ENCODE peak calls at places on chromosomes 5 and 9, in seven cellular contexts. Z is stimulated activated CD8-positive, alpha-beta memory T cell treated with anti-CD3 and anti-CD28 coated beads, Interleukin-2, amount 100 ng/mL, for 1 hour; H is WTC11; O is NCI-H1436; K is activated naive CD8-positive, alpha-beta T cell treated with anti-CD3 and anti-CD28 coated beads for 36 hours; A is endothelial cell; N is fibroblast of lung. G is an unnamed sample.

GRCh38 chr5:154117050-154117449 is 73.5 kb upstream of the GALNT10 start:
- DNase-seq in O (peak; percentile 9), Z (no peak), A (no peak), K (no peak), N (no peak), H (no peak), G (no peak)

GRCh38 chr5:37807902-37808301 is 31.9 kb downstream of the GDNF start:
- DNase-seq in N (no peak), Z (no peak), A (no peak), H (no peak), O (no peak), K (no peak), G (no peak)

GRCh38 chr5:131521252-131521651 is 113.8 kb downstream of the RAPGEF6 start:
- DNase-seq in N (peak; percentile 91), Z (no peak), O (no peak), H (no peak), A (no peak), K (no peak), G (no peak)

GRCh38 chr9:134216961-134217360 is 52.6 kb upstream of the RNU6ATAC start:
- DNase-seq in O (no peak), H (no peak), A (no peak), Z (no peak), K (no peak), N (no peak), G (no peak)

GRCh38 chr9:93303806-93304573 is 120.1 kb downstream of the WNK2 start:
- DNase-seq in N (no peak), K (no peak), Z (no peak), O (no peak), A (no peak), H (peak; percentile 10), G (no peak)

GRCh38 chr9:71920456-71921189 is 9.2 kb downstream of the C9orf85 start:
- DNase-seq in A (no peak), H (no peak), N (no peak), O (no peak), K (no peak), Z (no peak), G (no peak)

GRCh38 chr5:2038337-2039179 is 155.8 kb upstream of the IRX4 start:
- DNase-seq in O (peak; percentile 23), Z (peak; percentile 26), A (peak; percentile 88), K (peak; percentile 71), H (peak; percentile 93), N (peak; percentile 6), G (peak; percentile 52)

GRCh38 chr9:133351908-133352634 is 4.1 kb downstream of the RPL7A start:
- DNase-seq in N (peak; percentile 59), Z (no peak), K (peak; percentile 55), H (peak; percentile 76), O (no peak), A (peak; percentile 56), G (no peak)

GRCh38 chr5:14676320-14676719 is 11.8 kb downstream of the OTULIN start:
- DNase-seq in N (peak; percentile 68), H (no peak), K (peak; percentile 35), Z (no peak), A (no peak), O (no peak), G (no peak)

GRCh38 chr9:1294641-1295040 is 244.5 kb downstream of the DMRT2 start:
- DNase-seq in N (no peak), H (no peak), K (no peak), A (no peak), Z (no peak), O (no peak), G (no peak)

GRCh38 chr5:108461628-108462367 is 79.9 kb upstream of the FBXL17 start:
- DNase-seq in K (no peak), A (no peak), Z (no peak), H (no peak), O (no peak), N (peak; percentile 54), G (no peak)

GRCh38 chr9:123150708-123151503 is 117.4 kb downstream of the GPR21 start:
- DNase-seq in H (no peak), N (peak; percentile 5), O (no peak), A (no peak), Z (no peak), K (no peak), G (no peak)

GRCh38 chr9:89455356-89455824 is 42.5 kb downstream of the SEMA4D start:
- DNase-seq in N (no peak), H (no peak), K (no peak), O (no peak), Z (no peak), A (no peak), G (no peak)

GRCh38 chr9:130407916-130408659 is 36.7 kb upstream of the ASS1 start:
- DNase-seq in N (no peak), H (no peak), Z (no peak), O (no peak), A (no peak), K (no peak), G (no peak)

GRCh38 chr5:11904270-11904906 is at the start of gene CTNND2:
- DNase-seq in H (peak; percentile 86), Z (no peak), O (peak; percentile 20), N (peak; percentile 77), A (peak; percentile 71), K (no peak), G (peak; percentile 82)

GRCh38 chr5:113514263-113514590 is 733 bp downstream of the YTHDC2 start:
- DNase-seq in K (no peak), H (no peak), N (no peak), Z (no peak), A (no peak), O (no peak), G (no peak)